ENCODE peak calls at places on chromosomes 13 and 19, in nine cellular contexts. One of them, this sample, is unnamed.

GRCh38 chr13:110343241-110343865 is 36.3 kb downstream of the COL4A2 start:
- DNase-seq in NCI-H2171: no peak
- DNase-seq in activated naive CD4-positive, alpha-beta T cell treated with anti-CD3 and anti-CD28 coated beads for 36 hours: no peak
- DNase-seq in ELF-1: no peak
- DNase-seq in stimulated activated CD8-positive, alpha-beta memory T cell treated with anti-CD3 and anti-CD28 coated beads, Interleukin-7, amount 100 ng/mL, for 48 hours: no peak
- DNase-seq in NCI-H1105 treated with DMSO at 0.1 percent for 48 hours: no peak
- DNase-seq in small intestine: no peak
- DNase-seq in neuronal stem cell: no peak
- DNase-seq in aorta: no peak
- DNase-seq in this sample: no peak

GRCh38 chr13:113653264-113654174 is 4.5 kb downstream of the ATP4B start:
- DNase-seq in activated naive CD4-positive, alpha-beta T cell treated with anti-CD3 and anti-CD28 coated beads for 36 hours: peak; percentile 20
- DNase-seq in NCI-H1105 treated with DMSO at 0.1 percent for 48 hours: peak; percentile 68
- DNase-seq in neuronal stem cell: no peak
- DNase-seq in NCI-H2171: peak; percentile 34
- DNase-seq in small intestine: no peak
- DNase-seq in stimulated activated CD8-positive, alpha-beta memory T cell treated with anti-CD3 and anti-CD28 coated beads, Interleukin-7, amount 100 ng/mL, for 48 hours: no peak
- DNase-seq in aorta: peak; percentile 26
- DNase-seq in ELF-1: no peak
- DNase-seq in this sample: peak; percentile 7

GRCh38 chr19:6556480-6556879 is 25.7 kb downstream of the TNFSF9 start:
- DNase-seq in NCI-H1105 treated with DMSO at 0.1 percent for 48 hours: no peak
- DNase-seq in aorta: no peak
- DNase-seq in activated naive CD4-positive, alpha-beta T cell treated with anti-CD3 and anti-CD28 coated beads for 36 hours: peak; percentile 58
- DNase-seq in neuronal stem cell: no peak
- DNase-seq in stimulated activated CD8-positive, alpha-beta memory T cell treated with anti-CD3 and anti-CD28 coated beads, Interleukin-7, amount 100 ng/mL, for 48 hours: no peak
- DNase-seq in ELF-1: no peak
- DNase-seq in NCI-H2171: no peak
- DNase-seq in small intestine: no peak
- DNase-seq in this sample: no peak

GRCh38 chr19:46824887-46825730 is 25.5 kb downstream of the AP2S1 start:
- DNase-seq in activated naive CD4-positive, alpha-beta T cell treated with anti-CD3 and anti-CD28 coated beads for 36 hours: peak; percentile 15
- DNase-seq in stimulated activated CD8-positive, alpha-beta memory T cell treated with anti-CD3 and anti-CD28 coated beads, Interleukin-7, amount 100 ng/mL, for 48 hours: no peak
- DNase-seq in ELF-1: no peak
- DNase-seq in neuronal stem cell: no peak
- DNase-seq in NCI-H1105 treated with DMSO at 0.1 percent for 48 hours: no peak
- DNase-seq in aorta: peak; percentile 73
- DNase-seq in NCI-H2171: peak; percentile 19
- DNase-seq in small intestine: no peak
- DNase-seq in this sample: no peak

GRCh38 chr13:106597190-106597589 is 29.3 kb upstream of the ARGLU1 start:
- DNase-seq in small intestine: no peak
- DNase-seq in NCI-H2171: no peak
- DNase-seq in neuronal stem cell: no peak
- DNase-seq in stimulated activated CD8-positive, alpha-beta memory T cell treated with anti-CD3 and anti-CD28 coated beads, Interleukin-7, amount 100 ng/mL, for 48 hours: no peak
- DNase-seq in ELF-1: peak; percentile 14
- DNase-seq in aorta: peak; percentile 71
- DNase-seq in NCI-H1105 treated with DMSO at 0.1 percent for 48 hours: no peak
- DNase-seq in activated naive CD4-positive, alpha-beta T cell treated with anti-CD3 and anti-CD28 coated beads for 36 hours: no peak
- DNase-seq in this sample: peak; percentile 77

GRCh38 chr13:49023441-49023840 is 47.7 kb downstream of the FNDC3A start:
- DNase-seq in small intestine: no peak
- DNase-seq in neuronal stem cell: no peak
- DNase-seq in ELF-1: no peak
- DNase-seq in stimulated activated CD8-positive, alpha-beta memory T cell treated with anti-CD3 and anti-CD28 coated beads, Interleukin-7, amount 100 ng/mL, for 48 hours: no peak
- DNase-seq in NCI-H1105 treated with DMSO at 0.1 percent for 48 hours: no peak
- DNase-seq in aorta: no peak
- DNase-seq in activated naive CD4-positive, alpha-beta T cell treated with anti-CD3 and anti-CD28 coated beads for 36 hours: no peak
- DNase-seq in NCI-H2171: no peak
- DNase-seq in this sample: no peak

GRCh38 chr13:79937311-79938243 is 403.3 kb downstream of the SPRY2 start:
- DNase-seq in small intestine: no peak
- DNase-seq in NCI-H2171: no peak
- DNase-seq in aorta: no peak
- DNase-seq in neuronal stem cell: no peak
- DNase-seq in stimulated activated CD8-positive, alpha-beta memory T cell treated with anti-CD3 and anti-CD28 coated beads, Interleukin-7, amount 100 ng/mL, for 48 hours: no peak
- DNase-seq in ELF-1: no peak
- DNase-seq in NCI-H1105 treated with DMSO at 0.1 percent for 48 hours: no peak
- DNase-seq in activated naive CD4-positive, alpha-beta T cell treated with anti-CD3 and anti-CD28 coated beads for 36 hours: no peak
- DNase-seq in this sample: no peak

GRCh38 chr13:84962141-84962750 is 837.0 kb downstream of the SLITRK6 start:
- DNase-seq in NCI-H1105 treated with DMSO at 0.1 percent for 48 hours: no peak
- DNase-seq in activated naive CD4-positive, alpha-beta T cell treated with anti-CD3 and anti-CD28 coated beads for 36 hours: no peak
- DNase-seq in aorta: no peak
- DNase-seq in NCI-H2171: no peak
- DNase-seq in neuronal stem cell: no peak
- DNase-seq in stimulated activated CD8-positive, alpha-beta memory T cell treated with anti-CD3 and anti-CD28 coated beads, Interleukin-7, amount 100 ng/mL, for 48 hours: no peak
- DNase-seq in small intestine: no peak
- DNase-seq in ELF-1: no peak
- DNase-seq in this sample: no peak

GRCh38 chr13:35699805-35700204 is 223.3 kb upstream of the MAB21L1 start:
- DNase-seq in ELF-1: no peak
- DNase-seq in neuronal stem cell: no peak
- DNase-seq in activated naive CD4-positive, alpha-beta T cell treated with anti-CD3 and anti-CD28 coated beads for 36 hours: no peak
- DNase-seq in aorta: no peak
- DNase-seq in stimulated activated CD8-positive, alpha-beta memory T cell treated with anti-CD3 and anti-CD28 coated beads, Interleukin-7, amount 100 ng/mL, for 48 hours: no peak
- DNase-seq in NCI-H2171: no peak
- DNase-seq in NCI-H1105 treated with DMSO at 0.1 percent for 48 hours: no peak
- DNase-seq in small intestine: no peak
- DNase-seq in this sample: no peak

GRCh38 chr19:49157445-49158224 is at the start of gene TRPM4:
- DNase-seq in small intestine: peak; percentile 93
- DNase-seq in aorta: peak; percentile 95
- DNase-seq in NCI-H1105 treated with DMSO at 0.1 percent for 48 hours: peak; percentile 77
- DNase-seq in neuronal stem cell: peak; percentile 83
- DNase-seq in activated naive CD4-positive, alpha-beta T cell treated with anti-CD3 and anti-CD28 coated beads for 36 hours: peak; percentile 68
- DNase-seq in NCI-H2171: peak; percentile 87
- DNase-seq in stimulated activated CD8-positive, alpha-beta memory T cell treated with anti-CD3 and anti-CD28 coated beads, Interleukin-7, amount 100 ng/mL, for 48 hours: no peak
- DNase-seq in ELF-1: peak; percentile 89
- DNase-seq in this sample: peak; percentile 96

GRCh38 chr13:104833221-104833620 is 1702.2 kb downstream of the EFNB2 start:
- DNase-seq in NCI-H2171: no peak
- DNase-seq in aorta: no peak
- DNase-seq in activated naive CD4-positive, alpha-beta T cell treated with anti-CD3 and anti-CD28 coated beads for 36 hours: no peak
- DNase-seq in small intestine: no peak
- DNase-seq in stimulated activated CD8-positive, alpha-beta memory T cell treated with anti-CD3 and anti-CD28 coated beads, Interleukin-7, amount 100 ng/mL, for 48 hours: no peak
- DNase-seq in ELF-1: no peak
- DNase-seq in neuronal stem cell: no peak
- DNase-seq in NCI-H1105 treated with DMSO at 0.1 percent for 48 hours: no peak
- DNase-seq in this sample: no peak

GRCh38 chr19:5440299-5440698 is 14.9 kb upstream of the ZNRF4 start:
- DNase-seq in NCI-H2171: no peak
- DNase-seq in ELF-1: no peak
- DNase-seq in aorta: no peak
- DNase-seq in stimulated activated CD8-positive, alpha-beta memory T cell treated with anti-CD3 and anti-CD28 coated beads, Interleukin-7, amount 100 ng/mL, for 48 hours: no peak
- DNase-seq in activated naive CD4-positive, alpha-beta T cell treated with anti-CD3 and anti-CD28 coated beads for 36 hours: no peak
- DNase-seq in small intestine: no peak
- DNase-seq in NCI-H1105 treated with DMSO at 0.1 percent for 48 hours: no peak
- DNase-seq in neuronal stem cell: no peak
- DNase-seq in this sample: no peak

GRCh38 chr13:60788156-60788829 is 391.3 kb downstream of the TDRD3 start:
- DNase-seq in ELF-1: peak; percentile 16
- DNase-seq in neuronal stem cell: no peak
- DNase-seq in activated naive CD4-positive, alpha-beta T cell treated with anti-CD3 and anti-CD28 coated beads for 36 hours: no peak
- DNase-seq in stimulated activated CD8-positive, alpha-beta memory T cell treated with anti-CD3 and anti-CD28 coated beads, Interleukin-7, amount 100 ng/mL, for 48 hours: no peak
- DNase-seq in NCI-H1105 treated with DMSO at 0.1 percent for 48 hours: no peak
- DNase-seq in small intestine: peak; percentile 40
- DNase-seq in aorta: peak; percentile 65
- DNase-seq in NCI-H2171: no peak
- DNase-seq in this sample: peak; percentile 34

GRCh38 chr19:4504297-4504701 is 14.0 kb downstream of the PLIN4 start:
- DNase-seq in NCI-H2171: no peak
- DNase-seq in stimulated activated CD8-positive, alpha-beta memory T cell treated with anti-CD3 and anti-CD28 coated beads, Interleukin-7, amount 100 ng/mL, for 48 hours: no peak
- DNase-seq in ELF-1: no peak
- DNase-seq in activated naive CD4-positive, alpha-beta T cell treated with anti-CD3 and anti-CD28 coated beads for 36 hours: no peak
- DNase-seq in aorta: no peak
- DNase-seq in neuronal stem cell: no peak
- DNase-seq in small intestine: no peak
- DNase-seq in NCI-H1105 treated with DMSO at 0.1 percent for 48 hours: no peak
- DNase-seq in this sample: no peak

GRCh38 chr19:14347999-14348889 is 33.0 kb upstream of the ADGRE5 start:
- DNase-seq in stimulated activated CD8-positive, alpha-beta memory T cell treated with anti-CD3 and anti-CD28 coated beads, Interleukin-7, amount 100 ng/mL, for 48 hours: no peak
- DNase-seq in NCI-H2171: peak; percentile 15
- DNase-seq in small intestine: peak; percentile 68
- DNase-seq in neuronal stem cell: peak; percentile 60
- DNase-seq in activated naive CD4-positive, alpha-beta T cell treated with anti-CD3 and anti-CD28 coated beads for 36 hours: peak; percentile 74
- DNase-seq in aorta: peak; percentile 79
- DNase-seq in NCI-H1105 treated with DMSO at 0.1 percent for 48 hours: peak; percentile 27
- DNase-seq in ELF-1: peak; percentile 73
- DNase-seq in this sample: peak; percentile 62

GRCh38 chr13:114339779-114340534 is 25.7 kb downstream of the CHAMP1 start:
- DNase-seq in NCI-H2171: peak; percentile 50
- DNase-seq in neuronal stem cell: no peak
- DNase-seq in NCI-H1105 treated with DMSO at 0.1 percent for 48 hours: peak; percentile 79
- DNase-seq in small intestine: peak; percentile 79
- DNase-seq in stimulated activated CD8-positive, alpha-beta memory T cell treated with anti-CD3 and anti-CD28 coated beads, Interleukin-7, amount 100 ng/mL, for 48 hours: peak; percentile 27
- DNase-seq in aorta: no peak
- DNase-seq in activated naive CD4-positive, alpha-beta T cell treated with anti-CD3 and anti-CD28 coated beads for 36 hours: peak; percentile 66
- DNase-seq in ELF-1: no peak
- DNase-seq in this sample: peak; percentile 18

GRCh38 chr19:52527954-52528326 is 472 bp downstream of the ZNF808 start:
- DNase-seq in neuronal stem cell: no peak
- DNase-seq in activated naive CD4-positive, alpha-beta T cell treated with anti-CD3 and anti-CD28 coated beads for 36 hours: peak; percentile 5
- DNase-seq in ELF-1: no peak
- DNase-seq in NCI-H1105 treated with DMSO at 0.1 percent for 48 hours: no peak
- DNase-seq in stimulated activated CD8-positive, alpha-beta memory T cell treated with anti-CD3 and anti-CD28 coated beads, Interleukin-7, amount 100 ng/mL, for 48 hours: no peak
- DNase-seq in aorta: no peak
- DNase-seq in small intestine: no peak
- DNase-seq in NCI-H2171: no peak
- DNase-seq in this sample: no peak

GRCh38 chr19:15015946-15016542 is 33.2 kb upstream of the CASP14 start:
- DNase-seq in aorta: no peak
- DNase-seq in ELF-1: peak; percentile 45
- DNase-seq in neuronal stem cell: peak; percentile 54
- DNase-seq in small intestine: no peak
- DNase-seq in activated naive CD4-positive, alpha-beta T cell treated with anti-CD3 and anti-CD28 coated beads for 36 hours: peak; percentile 17
- DNase-seq in NCI-H2171: no peak
- DNase-seq in stimulated activated CD8-positive, alpha-beta memory T cell treated with anti-CD3 and anti-CD28 coated beads, Interleukin-7, amount 100 ng/mL, for 48 hours: no peak
- DNase-seq in NCI-H1105 treated with DMSO at 0.1 percent for 48 hours: no peak
- DNase-seq in this sample: no peak

This sample was measured in left ventricle myocardium inferior.